ENCODE peak calls at places on chromosomes 16 and 17, in seven cellular contexts. One of them, this sample, is unnamed.

GRCh38 chr16:30953511-30954124 is 3.9 kb upstream of the SETD1A start:
- DNase-seq in A549: peak
- DNase-seq in heart left ventricle: peak
- DNase-seq in heart right ventricle: peak
- DNase-seq in lower leg skin: peak
- DNase-seq in neural crest cell: peak
- DNase-seq in BJ: no peak
- DNase-seq in this sample: peak

GRCh38 chr17:78868391-78868790 is 27.8 kb upstream of the USP36 start:
- DNase-seq in A549: no peak
- DNase-seq in heart left ventricle: no peak
- DNase-seq in heart right ventricle: no peak
- DNase-seq in lower leg skin: no peak
- DNase-seq in neural crest cell: no peak
- DNase-seq in BJ: peak
- DNase-seq in this sample: no peak

GRCh38 chr17:78583091-78583490 is 5.9 kb upstream of the DNAH17 start:
- DNase-seq in A549: peak
- DNase-seq in heart left ventricle: no peak
- DNase-seq in heart right ventricle: no peak
- DNase-seq in lower leg skin: no peak
- DNase-seq in neural crest cell: no peak
- DNase-seq in BJ: no peak
- DNase-seq in this sample: no peak

GRCh38 chr17:60372790-60373483 is 19.0 kb downstream of the USP32 start:
- DNase-seq in A549: peak
- DNase-seq in heart left ventricle: no peak
- DNase-seq in heart right ventricle: no peak
- DNase-seq in lower leg skin: no peak
- DNase-seq in neural crest cell: no peak
- DNase-seq in BJ: peak
- DNase-seq in this sample: no peak

GRCh38 chr16:4315185-4316102 is at the start of gene GLIS2:
- DNase-seq in A549: peak
- DNase-seq in heart left ventricle: peak
- DNase-seq in heart right ventricle: peak
- DNase-seq in lower leg skin: no peak
- DNase-seq in neural crest cell: peak
- DNase-seq in BJ: no peak
- DNase-seq in this sample: peak

GRCh38 chr16:54270711-54271110 is 15.9 kb downstream of the IRX3 start:
- DNase-seq in A549: no peak
- DNase-seq in heart left ventricle: no peak
- DNase-seq in heart right ventricle: no peak
- DNase-seq in lower leg skin: no peak
- DNase-seq in neural crest cell: no peak
- DNase-seq in BJ: no peak
- DNase-seq in this sample: no peak

GRCh38 chr16:14600164-14600563 is 29.9 kb downstream of the PARN start:
- DNase-seq in A549: peak
- DNase-seq in heart left ventricle: no peak
- DNase-seq in heart right ventricle: no peak
- DNase-seq in lower leg skin: no peak
- DNase-seq in neural crest cell: no peak
- DNase-seq in BJ: no peak
- DNase-seq in this sample: no peak

GRCh38 chr16:68469728-68470460 is 21.6 kb upstream of the SMPD3 start:
- DNase-seq in A549: no peak
- DNase-seq in heart left ventricle: no peak
- DNase-seq in heart right ventricle: no peak
- DNase-seq in lower leg skin: no peak
- DNase-seq in neural crest cell: no peak
- DNase-seq in BJ: no peak
- DNase-seq in this sample: no peak

GRCh38 chr17:41061969-41062368 is 2.1 kb upstream of the KRTAP2-3 start:
- DNase-seq in A549: peak
- DNase-seq in heart left ventricle: no peak
- DNase-seq in heart right ventricle: no peak
- DNase-seq in lower leg skin: no peak
- DNase-seq in neural crest cell: no peak
- DNase-seq in BJ: peak
- DNase-seq in this sample: no peak

GRCh38 chr17:65463242-65463641 is 98.2 kb downstream of the AXIN2 start:
- DNase-seq in A549: no peak
- DNase-seq in heart left ventricle: peak
- DNase-seq in heart right ventricle: peak
- DNase-seq in lower leg skin: peak
- DNase-seq in neural crest cell: no peak
- DNase-seq in BJ: no peak
- DNase-seq in this sample: no peak

GRCh38 chr17:8518858-8519257 is 83.2 kb downstream of the NDEL1 start:
- DNase-seq in A549: no peak
- DNase-seq in heart left ventricle: no peak
- DNase-seq in heart right ventricle: no peak
- DNase-seq in lower leg skin: no peak
- DNase-seq in neural crest cell: no peak
- DNase-seq in BJ: no peak
- DNase-seq in this sample: no peak

GRCh38 chr17:27226611-27227234 is 67.2 kb upstream of the WSB1 start:
- DNase-seq in A549: peak
- DNase-seq in heart left ventricle: no peak
- DNase-seq in heart right ventricle: no peak
- DNase-seq in lower leg skin: no peak
- DNase-seq in neural crest cell: no peak
- DNase-seq in BJ: no peak
- DNase-seq in this sample: no peak

GRCh38 chr16:78288915-78289314 is 189.5 kb downstream of the WWOX start:
- DNase-seq in A549: no peak
- DNase-seq in heart left ventricle: no peak
- DNase-seq in heart right ventricle: no peak
- DNase-seq in lower leg skin: no peak
- DNase-seq in neural crest cell: no peak
- DNase-seq in BJ: no peak
- DNase-seq in this sample: no peak

GRCh38 chr17:80195671-80196529 is 24.2 kb downstream of the SGSH start:
- DNase-seq in A549: no peak
- DNase-seq in heart left ventricle: no peak
- DNase-seq in heart right ventricle: no peak
- DNase-seq in lower leg skin: no peak
- DNase-seq in neural crest cell: no peak
- DNase-seq in BJ: no peak
- DNase-seq in this sample: peak

GRCh38 chr16:64982581-64982980 is 139.3 kb downstream of the CDH11 start:
- DNase-seq in A549: no peak
- DNase-seq in heart left ventricle: no peak
- DNase-seq in heart right ventricle: no peak
- DNase-seq in lower leg skin: no peak
- DNase-seq in neural crest cell: no peak
- DNase-seq in BJ: no peak
- DNase-seq in this sample: no peak

GRCh38 chr16:64989050-64989449 is 132.8 kb downstream of the CDH11 start:
- DNase-seq in A549: no peak
- DNase-seq in heart left ventricle: no peak
- DNase-seq in heart right ventricle: no peak
- DNase-seq in lower leg skin: no peak
- DNase-seq in neural crest cell: no peak
- DNase-seq in BJ: no peak
- DNase-seq in this sample: no peak

GRCh38 chr16:64981568-64982281 is 140.1 kb downstream of the CDH11 start:
- DNase-seq in A549: no peak
- DNase-seq in heart left ventricle: no peak
- DNase-seq in heart right ventricle: no peak
- DNase-seq in lower leg skin: no peak
- DNase-seq in neural crest cell: no peak
- DNase-seq in BJ: no peak
- DNase-seq in this sample: no peak

GRCh38 chr16:64983226-64983625 is 138.6 kb downstream of the CDH11 start:
- DNase-seq in A549: no peak
- DNase-seq in heart left ventricle: no peak
- DNase-seq in heart right ventricle: no peak
- DNase-seq in lower leg skin: no peak
- DNase-seq in neural crest cell: no peak
- DNase-seq in BJ: no peak
- DNase-seq in this sample: no peak

GRCh38 chr16:64983983-64984382 is 137.9 kb downstream of the CDH11 start:
- DNase-seq in A549: peak
- DNase-seq in heart left ventricle: peak
- DNase-seq in heart right ventricle: peak
- DNase-seq in lower leg skin: no peak
- DNase-seq in neural crest cell: peak
- DNase-seq in BJ: no peak
- DNase-seq in this sample: no peak
- TF ChIP-seq CTCF in A549: peak
- TF ChIP-seq CTCF in heart left ventricle: peak
- TF ChIP-seq CTCF in heart right ventricle: peak
- TF ChIP-seq CTCF in lower leg skin: no peak
- TF ChIP-seq CTCF in neural crest cell: peak
- TF ChIP-seq CTCF in BJ: peak
- TF ChIP-seq CTCF in this sample: no peak

GRCh38 chr16:27029525-27029924 is 37.2 kb upstream of the C16orf82 start:
- DNase-seq in A549: no peak
- DNase-seq in heart left ventricle: no peak
- DNase-seq in heart right ventricle: no peak
- DNase-seq in lower leg skin: no peak
- DNase-seq in neural crest cell: no peak
- DNase-seq in BJ: no peak
- DNase-seq in this sample: no peak

GRCh38 chr16:27028713-27029112 is 38.0 kb upstream of the C16orf82 start:
- DNase-seq in A549: no peak
- DNase-seq in heart left ventricle: no peak
- DNase-seq in heart right ventricle: no peak
- DNase-seq in lower leg skin: no peak
- DNase-seq in neural crest cell: no peak
- DNase-seq in BJ: no peak
- DNase-seq in this sample: no peak

GRCh38 chr16:27033281-27033680 is 33.4 kb upstream of the C16orf82 start:
- DNase-seq in A549: no peak
- DNase-seq in heart left ventricle: no peak
- DNase-seq in heart right ventricle: no peak
- DNase-seq in lower leg skin: no peak
- DNase-seq in neural crest cell: no peak
- DNase-seq in BJ: no peak
- DNase-seq in this sample: no peak
- TF ChIP-seq CTCF in A549: no peak
- TF ChIP-seq CTCF in heart left ventricle: no peak
- TF ChIP-seq CTCF in heart right ventricle: no peak
- TF ChIP-seq CTCF in lower leg skin: no peak
- TF ChIP-seq CTCF in neural crest cell: no peak
- TF ChIP-seq CTCF in BJ: no peak
- TF ChIP-seq CTCF in this sample: no peak

GRCh38 chr17:58305626-58306025 is 23.0 kb downstream of the TSPOAP1 start:
- DNase-seq in A549: no peak
- DNase-seq in heart left ventricle: no peak
- DNase-seq in heart right ventricle: no peak
- DNase-seq in lower leg skin: no peak
- DNase-seq in neural crest cell: no peak
- DNase-seq in BJ: no peak
- DNase-seq in this sample: no peak

GRCh38 chr17:58304735-58305486 is 23.7 kb downstream of the TSPOAP1 start:
- DNase-seq in A549: no peak
- DNase-seq in heart left ventricle: peak
- DNase-seq in heart right ventricle: no peak
- DNase-seq in lower leg skin: no peak
- DNase-seq in neural crest cell: no peak
- DNase-seq in BJ: no peak
- DNase-seq in this sample: no peak

GRCh38 chr17:58302919-58303551 is 22.3 kb upstream of the MPO start:
- DNase-seq in A549: no peak
- DNase-seq in heart left ventricle: peak
- DNase-seq in heart right ventricle: no peak
- DNase-seq in lower leg skin: no peak
- DNase-seq in neural crest cell: no peak
- DNase-seq in BJ: no peak
- DNase-seq in this sample: no peak

GRCh38 chr17:58302171-58302918 is 21.6 kb upstream of the MPO start:
- DNase-seq in A549: no peak
- DNase-seq in heart left ventricle: peak
- DNase-seq in heart right ventricle: no peak
- DNase-seq in lower leg skin: peak
- DNase-seq in neural crest cell: no peak
- DNase-seq in BJ: no peak
- DNase-seq in this sample: no peak

GRCh38 chr17:58303981-58304734 is 23.4 kb upstream of the MPO start:
- DNase-seq in A549: peak
- DNase-seq in heart left ventricle: peak
- DNase-seq in heart right ventricle: no peak
- DNase-seq in lower leg skin: no peak
- DNase-seq in neural crest cell: peak
- DNase-seq in BJ: no peak
- DNase-seq in this sample: peak
- TF ChIP-seq CTCF in A549: peak
- TF ChIP-seq CTCF in heart left ventricle: peak
- TF ChIP-seq CTCF in heart right ventricle: peak
- TF ChIP-seq CTCF in lower leg skin: no peak
- TF ChIP-seq CTCF in neural crest cell: peak
- TF ChIP-seq CTCF in BJ: peak
- TF ChIP-seq CTCF in this sample: peak

GRCh38 chr16:83792391-83792790 is 15.4 kb upstream of the HSBP1 start:
- DNase-seq in A549: no peak
- DNase-seq in heart left ventricle: no peak
- DNase-seq in heart right ventricle: no peak
- DNase-seq in lower leg skin: no peak
- DNase-seq in neural crest cell: no peak
- DNase-seq in BJ: no peak
- DNase-seq in this sample: no peak
- TF ChIP-seq CTCF in A549: no peak
- TF ChIP-seq CTCF in heart left ventricle: no peak
- TF ChIP-seq CTCF in heart right ventricle: no peak
- TF ChIP-seq CTCF in lower leg skin: no peak
- TF ChIP-seq CTCF in neural crest cell: no peak
- TF ChIP-seq CTCF in BJ: no peak
- TF ChIP-seq CTCF in this sample: no peak

GRCh38 chr17:39194089-39194984 is 3.1 kb downstream of the CACNB1 start:
- DNase-seq in A549: peak
- DNase-seq in heart left ventricle: peak
- DNase-seq in heart right ventricle: peak
- DNase-seq in lower leg skin: no peak
- DNase-seq in neural crest cell: peak
- DNase-seq in BJ: no peak
- DNase-seq in this sample: no peak
- TF ChIP-seq CTCF in A549: peak
- TF ChIP-seq CTCF in heart left ventricle: no peak
- TF ChIP-seq CTCF in heart right ventricle: peak
- TF ChIP-seq CTCF in lower leg skin: no peak
- TF ChIP-seq CTCF in neural crest cell: peak
- TF ChIP-seq CTCF in BJ: peak
- TF ChIP-seq CTCF in this sample: no peak

GRCh38 chr17:67942810-67943209 is 53.5 kb downstream of the C17orf58 start:
- DNase-seq in A549: peak
- DNase-seq in heart left ventricle: no peak
- DNase-seq in heart right ventricle: no peak
- DNase-seq in lower leg skin: no peak
- DNase-seq in neural crest cell: no peak
- DNase-seq in BJ: no peak
- DNase-seq in this sample: no peak
- TF ChIP-seq CTCF in A549: peak
- TF ChIP-seq CTCF in heart left ventricle: peak
- TF ChIP-seq CTCF in heart right ventricle: peak
- TF ChIP-seq CTCF in lower leg skin: no peak
- TF ChIP-seq CTCF in neural crest cell: peak
- TF ChIP-seq CTCF in BJ: peak
- TF ChIP-seq CTCF in this sample: no peak

This sample was measured in natural killer cell.